ENCODE peak calls at places on chromosomes 6 and 20, in ten cellular contexts. Y, N, R, H, T, Z, L, E, J and U are unnamed samples.
A peak's percentile ranks its signal among the peaks of the same experiment; 100 is the strongest.

GRCh38 chr20:32763202-32763999 is 1.2 kb downstream of the DNMT3B start:
- DNase-seq in E (peak; percentile 36), N (no peak), J (no peak), T (no peak), L (peak; percentile 59), Z (no peak), H (no peak), Y (no peak), R (no peak), U (no peak)

GRCh38 chr20:25382704-25383370 is 7.8 kb downstream of the ABHD12 start:
- DNase-seq in L (no peak), E (no peak), Y (no peak), N (no peak), Z (no peak), J (no peak), T (no peak), H (no peak), R (no peak), U (no peak)

GRCh38 chr20:4519530-4519929 is 202.2 kb upstream of the PRND start:
- DNase-seq in H (peak; percentile 11), E (no peak), N (no peak), Y (no peak), J (no peak), Z (peak; percentile 77), R (peak; percentile 9), T (no peak), L (peak; percentile 42), U (peak; percentile 7)

GRCh38 chr6:22113046-22113766 is 183.6 kb downstream of the PRL start:
- DNase-seq in J (peak; percentile 18), Y (peak; percentile 20), R (peak; percentile 93), L (no peak), T (peak; percentile 98), E (no peak), Z (no peak), H (peak; percentile 97), N (no peak), U (no peak)

GRCh38 chr20:63639093-63639860 is 12.4 kb upstream of the GMEB2 start:
- DNase-seq in H (no peak), Y (no peak), N (no peak), L (no peak), J (no peak), Z (no peak), R (no peak), T (no peak), E (peak; percentile 89), U (no peak)

GRCh38 chr6:119163006-119163405 is 84.5 kb upstream of the FAM184A start:
- DNase-seq in Z (no peak), E (no peak), J (no peak), N (no peak), Y (no peak), R (no peak), H (no peak), T (no peak), L (no peak), U (no peak)

GRCh38 chr20:10565922-10566897 is 107.6 kb downstream of the JAG1 start:
- DNase-seq in J (no peak), Z (no peak), Y (no peak), E (no peak), R (no peak), N (no peak), H (no peak), T (peak; percentile 63), L (no peak), U (peak; percentile 34)

GRCh38 chr6:79864421-79864820 is 82.9 kb downstream of the ELOVL4 start:
- DNase-seq in E (no peak), Z (no peak), L (no peak), N (no peak), R (no peak), J (no peak), T (no peak), Y (no peak), H (no peak), U (no peak)

GRCh38 chr20:11080010-11080409 is 406.2 kb upstream of the JAG1 start:
- DNase-seq in L (no peak), N (no peak), R (no peak), J (no peak), Z (no peak), T (no peak), E (no peak), H (no peak), Y (no peak), U (no peak)

GRCh38 chr6:30672445-30673253 is at the start of gene DHX16:
- DNase-seq in R (peak; percentile 97), Y (peak; percentile 97), E (peak; percentile 97), H (peak; percentile 97), J (peak; percentile 99), Z (peak; percentile 94), T (peak; percentile 98), L (peak; percentile 95), N (peak; percentile 78), U (peak; percentile 96)

GRCh38 chr6:134065706-134066105 is 13.3 kb upstream of the SLC2A12 start:
- DNase-seq in Y (no peak), J (peak; percentile 32), Z (peak; percentile 52), L (peak; percentile 41), N (no peak), R (no peak), H (no peak), T (peak; percentile 37), E (peak; percentile 50), U (no peak)

GRCh38 chr20:25195962-25196700 is 619 bp downstream of the ENTPD6 start:
- DNase-seq in Y (no peak), H (peak; percentile 66), Z (peak; percentile 52), L (no peak), R (peak; percentile 37), J (peak; percentile 28), N (no peak), T (no peak), E (no peak), U (peak; percentile 57)

GRCh38 chr6:82954937-82955577 is 110.6 kb downstream of the UBE3D start:
- DNase-seq in T (no peak), Z (no peak), R (no peak), E (peak; percentile 48), J (no peak), H (peak; percentile 26), Y (no peak), N (no peak), L (no peak), U (no peak)

GRCh38 chr20:57441510-57442154 is 50.4 kb downstream of the RBM38 start:
- DNase-seq in N (no peak), J (no peak), R (no peak), H (no peak), Z (no peak), T (no peak), E (no peak), L (no peak), Y (no peak), U (no peak)

GRCh38 chr6:147166360-147166944 is 37.8 kb upstream of the STXBP5 start:
- DNase-seq in L (no peak), T (peak; percentile 58), J (no peak), E (no peak), Z (no peak), H (peak; percentile 2), N (no peak), R (no peak), Y (no peak), U (no peak)

GRCh38 chr20:38075161-38075998 is 41.8 kb downstream of the RPRD1B start:
- DNase-seq in Z (no peak), J (no peak), L (no peak), H (no peak), R (no peak), T (no peak), E (no peak), N (no peak), Y (no peak), U (no peak)

DNA sequence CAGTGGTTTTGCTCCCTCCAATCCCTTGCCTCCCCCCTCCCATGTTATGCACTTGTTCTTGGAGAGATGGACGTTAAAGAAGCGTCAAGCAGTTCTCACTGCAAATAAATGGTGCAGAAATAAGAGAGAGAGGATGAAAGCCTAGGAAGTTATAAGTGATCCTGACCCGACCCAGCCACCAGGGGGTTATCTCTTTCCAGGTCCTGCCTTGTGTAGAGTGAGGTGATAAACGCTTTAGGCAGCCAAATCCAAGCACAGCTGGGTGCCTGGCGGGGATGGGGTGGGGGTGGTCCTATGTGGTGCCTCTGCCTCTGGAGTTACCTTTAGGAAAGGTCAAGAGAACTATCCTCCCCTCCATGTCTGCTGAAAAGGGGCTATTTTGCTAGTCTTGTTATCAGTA is 9.1 kb upstream of the TFAP2A start:
- DNase-seq in Z (no peak), R (no peak), N (no peak), L (no peak), Y (no peak), T (no peak), H (no peak), J (no peak), E (peak; percentile 29), U (no peak)
- TF ChIP-seq CTCF in Z (peak; percentile 47), R (no peak), N (no peak), L (no peak), Y (no peak), T (no peak), H (peak; percentile 17), J (no peak), E (peak; percentile 48), U (no peak)

GRCh38 chr20:50068041-50068651 is 44.8 kb downstream of the UBE2V1 start:
- DNase-seq in Z (no peak), R (no peak), H (no peak), Y (no peak), T (no peak), N (no peak), L (no peak), E (no peak), J (no peak), U (no peak)
- TF ChIP-seq CTCF in Z (no peak), R (no peak), H (no peak), Y (no peak), T (no peak), N (no peak), L (no peak), E (no peak), J (no peak), U (no peak)

DNA sequence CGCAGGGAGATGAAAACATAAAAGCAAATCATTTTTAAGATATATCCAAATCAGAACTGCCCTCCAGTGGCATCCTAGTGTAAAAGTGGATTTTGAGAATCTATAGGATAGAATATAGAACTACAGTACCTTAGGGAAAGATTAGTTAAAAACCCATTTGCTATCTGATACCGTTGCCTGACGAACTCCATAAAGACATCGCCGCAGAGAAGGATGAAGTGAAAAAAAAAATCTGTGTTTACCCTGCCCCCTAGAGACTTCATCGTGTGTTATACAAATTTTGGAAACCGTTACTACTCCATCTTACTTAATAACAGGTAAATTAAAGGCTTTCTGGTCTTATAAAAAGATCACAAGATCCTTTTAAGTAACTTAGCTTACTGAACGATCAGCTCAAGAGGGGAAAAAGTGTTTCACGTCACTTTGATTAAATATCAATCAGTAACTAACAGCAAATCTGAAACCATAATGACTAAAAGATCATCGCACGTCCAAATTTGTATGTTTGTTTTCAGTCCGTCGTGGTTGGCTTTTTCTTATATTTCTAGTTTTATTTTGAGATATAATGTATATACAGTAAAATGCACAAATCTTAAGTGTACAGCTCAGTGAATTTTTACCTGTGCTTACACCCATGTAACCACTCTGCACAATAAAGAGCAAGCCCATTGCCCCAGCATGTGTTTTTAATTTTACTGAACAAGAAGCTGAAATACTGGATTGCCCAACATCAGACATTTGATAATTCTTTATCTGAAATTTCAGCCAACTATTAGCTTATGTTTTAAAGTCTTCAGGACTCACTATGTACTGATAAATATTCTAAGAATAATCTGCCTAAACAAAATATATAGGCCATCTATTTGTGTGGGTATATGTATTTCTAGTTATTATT is 879 bp upstream of the MCM3 start:
- DNase-seq in J (no peak), T (peak; percentile 30), Y (no peak), R (no peak), H (no peak), L (no peak), Z (no peak), N (no peak), E (peak; percentile 82), U (no peak)
- TF ChIP-seq CTCF in J (peak; percentile 7), T (peak; percentile 16), Y (no peak), R (no peak), H (no peak), L (peak; percentile 27), Z (peak; percentile 33), N (peak; percentile 16), E (peak; percentile 65), U (no peak)

GRCh38 chr6:26216886-26217713 is 129.9 kb downstream of the HFE start:
- DNase-seq in T (peak; percentile 88), L (peak; percentile 33), Y (peak; percentile 75), J (no peak), Z (peak; percentile 88), N (peak; percentile 82), E (peak; percentile 91), R (peak; percentile 91), H (no peak), U (no peak)
- TF ChIP-seq CTCF in T (peak; percentile 43), L (no peak), Y (peak; percentile 34), J (no peak), Z (peak; percentile 47), N (peak; percentile 9), E (peak; percentile 33), R (peak; percentile 35), H (no peak), U (peak; percentile 32)